ENCODE peak calls at places on chromosome 12, in ten cellular contexts. O is IMR-90; V is psoas muscle; L is sigmoid colon; N is adrenal gland; R is naive thymus-derived CD4-positive, alpha-beta T cell; M is tibial nerve; J is pancreas; Q is lower lobe of right lung; C is testis. D is an unnamed sample. For H3K4me1, the result is how much of the 10 kb centered on the place peaks cover.

GRCh38 chr12:5170894-5171293 is 127.2 kb downstream of the KCNA5 start:
- DNase-seq in O (peak), V (no peak), L (no peak), N (no peak), R (no peak), M (no peak), J (no peak), Q (no peak), C (no peak), D (no peak)

GRCh38 chr12:83573676-83574075 is 887.0 kb downstream of the TMTC2 start:
- DNase-seq in O (no peak), V (peak), L (no peak), N (peak), R (no peak), M (no peak), J (no peak), Q (no peak), C (no peak), D (no peak)

GRCh38 chr12:44405267-44405666 is 470.8 kb downstream of the NELL2 start:
- DNase-seq in O (no peak), V (no peak), L (no peak), N (no peak), R (no peak), M (no peak), J (no peak), Q (no peak), C (no peak), D (no peak)

GRCh38 chr12:116392061-116392460 is 114.6 kb upstream of the MED13L start:
- DNase-seq in O (peak), V (no peak), L (no peak), N (no peak), R (no peak), M (no peak), J (no peak), Q (no peak), C (no peak), D (no peak)

GRCh38 chr12:113094738-113095137 is 38.2 kb downstream of the DTX1 start:
- DNase-seq in O (no peak), V (no peak), L (no peak), N (no peak), R (no peak), M (no peak), J (peak), Q (no peak), C (no peak), D (no peak)

GRCh38 chr12:21649034-21649433 is 8.6 kb downstream of the LDHB start:
- DNase-seq in O (no peak), V (no peak), L (no peak), N (no peak), R (no peak), M (no peak), J (no peak), Q (no peak), C (no peak), D (no peak)

GRCh38 chr12:9883175-9883574 is 1.9 kb downstream of the KLRF2 start:
- DNase-seq in O (no peak), V (no peak), L (no peak), N (no peak), R (no peak), M (no peak), J (no peak), Q (no peak), C (no peak), D (no peak)

GRCh38 chr12:127944211-127944899 is 322.6 kb upstream of the TMEM132C start:
- DNase-seq in O (no peak), V (no peak), L (no peak), N (no peak), R (no peak), M (no peak), J (no peak), Q (no peak), C (no peak), D (no peak)

GRCh38 chr12:52043386-52044212 is 7.6 kb upstream of the NR4A1 start:
- DNase-seq in O (no peak), V (peak), L (peak), N (peak), R (no peak), M (no peak), J (peak), Q (no peak), C (peak), D (no peak)

GRCh38 chr12:65946821-65947220 is 122.5 kb downstream of the HMGA2 start:
- DNase-seq in O (peak), V (no peak), L (no peak), N (no peak), R (no peak), M (no peak), J (no peak), Q (no peak), C (no peak), D (no peak)

GRCh38 chr12:87300-87699 is 20.7 kb downstream of the IQSEC3 start:
- DNase-seq in O (no peak), V (no peak), L (no peak), N (no peak), R (no peak), M (no peak), J (no peak), Q (no peak), C (no peak), D (no peak)

GRCh38 chr12:41619705-41620104 is 431.6 kb downstream of the PDZRN4 start:
- DNase-seq in O (no peak), V (no peak), L (no peak), N (no peak), R (no peak), M (no peak), J (no peak), Q (no peak), C (no peak), D (no peak)

GRCh38 chr12:110543252-110543959 is 39.7 kb downstream of the PPTC7 start:
- DNase-seq in O (peak), V (peak), L (peak), N (peak), R (no peak), M (peak), J (peak), Q (peak), C (peak), D (no peak)

GRCh38 chr12:46892034-46892705 is 66.4 kb upstream of the SLC38A4 start:
- DNase-seq in O (no peak), V (no peak), L (no peak), N (no peak), R (no peak), M (no peak), J (no peak), Q (no peak), C (peak), D (no peak)

GRCh38 chr12:51421266-51421884 is 3.3 kb upstream of the SLC4A8 start:
- DNase-seq in O (peak), V (no peak), L (no peak), N (peak), R (peak), M (no peak), J (no peak), Q (no peak), C (peak), D (peak)

GRCh38 chr12:51994539-51994820 is 12.3 kb upstream of the TAMALIN start:
- DNase-seq in O (no peak), V (no peak), L (no peak), N (no peak), R (no peak), M (no peak), J (peak), Q (no peak), C (no peak), D (no peak)

GRCh38 chr12:116455540-116456306 is 103.5 kb upstream of the MAP1LC3B2 start:
- DNase-seq in O (peak), V (peak), L (peak), N (peak), R (no peak), M (peak), J (no peak), Q (no peak), C (peak), D (no peak)

GRCh38 chr12:53751336-53752191 is at the start of gene CISTR:
- DNase-seq in O (no peak), V (peak), L (no peak), N (no peak), R (no peak), M (no peak), J (peak), Q (peak), C (no peak), D (peak)

GRCh38 chr12:116317986-116318737 is 40.7 kb upstream of the MED13L start:
- DNase-seq in O (no peak), V (no peak), L (peak), N (no peak), R (no peak), M (no peak), J (no peak), Q (peak), C (no peak), D (no peak)

GRCh38 chr12:29428630-29429029 is 47.7 kb upstream of the ERGIC2 start:
- DNase-seq in O (peak), V (no peak), L (no peak), N (no peak), R (no peak), M (no peak), J (no peak), Q (no peak), C (no peak), D (no peak)

GRCh38 chr12:85835810-85836715 is at the start of gene RASSF9:
- DNase-seq in O (peak), V (peak), L (peak), N (no peak), R (no peak), M (peak), J (no peak), Q (peak), C (peak), D (no peak)

GRCh38 chr12:113366827-113367226 is 8.4 kb downstream of the PLBD2 start:
- DNase-seq in O (no peak), V (no peak), L (no peak), N (no peak), R (no peak), M (no peak), J (no peak), Q (no peak), C (no peak), D (no peak)

GRCh38 chr12:124741211-124741610 is 122.5 kb downstream of the SCARB1 start:
- DNase-seq in O (no peak), V (no peak), L (no peak), N (no peak), R (no peak), M (no peak), J (no peak), Q (no peak), C (no peak), D (no peak)
- H3K27ac ChIP-seq in O (no peak), V (peak), L (peak), N (no peak), R (no peak), M (no peak), J (peak), Q (no peak), C (no peak), D (no peak)

DNA sequence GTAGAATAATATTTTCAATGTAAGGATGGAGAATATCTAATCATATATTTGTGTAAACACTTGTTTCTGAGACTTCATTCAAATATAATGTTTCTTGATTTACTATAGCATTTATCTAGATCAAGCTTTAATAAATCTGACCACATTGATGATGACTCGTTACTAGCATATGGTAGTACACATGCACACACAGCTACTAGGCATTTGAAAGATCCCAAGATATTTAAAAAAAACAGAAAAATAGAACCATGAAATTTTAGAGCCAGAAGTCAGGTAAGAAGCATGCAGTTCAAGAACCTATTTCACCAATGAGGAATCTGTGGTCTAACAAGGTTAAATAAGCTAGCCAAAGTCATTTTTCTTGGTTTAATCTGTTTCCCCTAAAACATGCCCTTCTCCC is 32.0 kb downstream of the DCP1B start:
- DNase-seq in O (peak), V (no peak), L (no peak), N (no peak), R (no peak), M (no peak), J (no peak), Q (no peak), C (no peak), D (no peak)
- H3K4me3 ChIP-seq in O (no peak), V (no peak), L (peak), N (no peak), R (no peak), M (no peak), J (no peak), Q (no peak), C (no peak), D (no peak)

GRCh38 chr12:108693781-108694180 is 37.5 kb downstream of the CORO1C start:
- DNase-seq in O (no peak), V (no peak), L (no peak), N (no peak), R (no peak), M (no peak), J (no peak), Q (no peak), C (no peak), D (no peak)
- H3K4me1 ChIP-seq in O (under half), V (half or more), L (under half), N (under half), R (under half), M (half or more), J (under half), Q (half or more), C (under half), D (under half)

DNA sequence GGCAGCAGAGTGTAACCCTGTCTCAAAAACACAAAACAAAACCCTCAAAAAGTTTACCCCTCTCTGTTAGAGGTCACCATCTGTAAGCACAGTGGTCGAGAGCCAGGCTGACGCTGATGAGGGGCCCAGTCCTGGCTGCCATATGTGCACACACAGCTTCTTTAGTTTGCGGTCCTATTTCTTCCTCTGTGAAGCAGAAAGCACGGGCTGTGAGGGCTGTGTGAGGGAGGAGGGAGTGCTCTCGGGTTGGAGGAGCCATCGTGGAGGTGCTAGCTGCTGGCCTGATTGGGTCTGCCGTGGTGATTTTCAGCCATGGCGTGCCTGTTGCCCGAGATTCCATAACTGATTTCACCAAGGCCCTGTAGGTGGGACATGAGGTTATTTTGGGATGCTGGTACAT is 3.5 kb downstream of the ULK1 start:
- DNase-seq in O (no peak), V (no peak), L (no peak), N (no peak), R (no peak), M (no peak), J (peak), Q (no peak), C (no peak), D (no peak)
- H3K27ac ChIP-seq in O (no peak), V (peak), L (peak), N (no peak), R (no peak), M (no peak), J (peak), Q (no peak), C (no peak), D (no peak)

GRCh38 chr12:6902448-6902847 is 2.2 kb upstream of the LRRC23 start:
- DNase-seq in O (no peak), V (no peak), L (peak), N (no peak), R (no peak), M (no peak), J (no peak), Q (no peak), C (no peak), D (no peak)

GRCh38 chr12:6903712-6904111 is 910 bp upstream of the LRRC23 start:
- DNase-seq in O (no peak), V (no peak), L (no peak), N (no peak), R (no peak), M (no peak), J (no peak), Q (no peak), C (no peak), D (no peak)

GRCh38 chr12:6909421-6910145 is 4.8 kb upstream of the ENO2 start:
- DNase-seq in O (no peak), V (no peak), L (peak), N (no peak), R (no peak), M (no peak), J (no peak), Q (peak), C (no peak), D (no peak)

GRCh38 chr12:6904280-6905276 is at the start of gene LRRC23:
- DNase-seq in O (peak), V (peak), L (peak), N (peak), R (peak), M (peak), J (peak), Q (peak), C (peak), D (peak)

DNA sequence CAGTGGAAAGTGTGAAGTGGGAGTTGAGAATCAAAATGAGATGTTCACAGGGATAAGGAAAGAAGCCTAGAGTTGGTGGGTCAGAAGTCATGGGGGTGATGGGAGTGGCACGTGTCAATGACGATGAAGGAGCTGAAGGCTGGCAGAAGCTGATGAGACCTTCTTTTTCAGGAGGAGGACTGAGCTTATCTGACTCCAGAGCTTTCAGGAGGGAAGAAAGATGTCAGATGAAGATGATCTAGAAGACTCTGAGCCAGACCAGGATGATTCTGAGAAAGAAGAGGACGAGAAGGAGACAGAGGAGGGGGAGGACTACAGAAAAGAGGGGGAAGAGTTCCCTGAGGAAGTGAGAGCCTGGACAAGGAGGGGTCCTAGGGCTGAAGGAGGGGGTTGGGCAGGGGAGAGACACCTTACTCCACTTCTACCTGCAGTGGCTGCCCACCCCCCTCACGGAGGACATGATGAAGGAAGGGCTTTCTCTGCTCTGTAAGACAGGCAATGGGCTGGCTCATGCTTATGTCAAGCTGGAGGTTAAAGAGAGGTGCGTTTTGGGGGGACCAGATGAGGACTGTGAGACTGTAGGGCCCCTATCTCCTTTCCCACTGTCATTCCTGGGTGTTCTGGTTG is 905 bp downstream of the LRRC23 start:
- DNase-seq in O (no peak), V (no peak), L (peak), N (no peak), R (no peak), M (no peak), J (no peak), Q (peak), C (no peak), D (no peak)
- H3K4me3 ChIP-seq in O (peak), V (peak), L (peak), N (peak), R (peak), M (peak), J (no peak), Q (peak), C (peak), D (peak)

GRCh38 chr12:3607821-3608220 is 116.8 kb downstream of the PRMT8 start:
- DNase-seq in O (no peak), V (no peak), L (no peak), N (no peak), R (no peak), M (no peak), J (no peak), Q (no peak), C (peak), D (no peak)
- H3K4me1 ChIP-seq in O (under half), V (under half), L (under half), N (under half), R (under half), M (under half), J (under half), Q (under half), C (under half), D (under half)

GRCh38 chr12:105935106-105935505 is 203.6 kb downstream of the NUAK1 start:
- DNase-seq in O (peak), V (no peak), L (no peak), N (no peak), R (no peak), M (no peak), J (no peak), Q (no peak), C (no peak), D (no peak)

GRCh38 chr12:105930612-105931011 is 208.1 kb downstream of the NUAK1 start:
- DNase-seq in O (no peak), V (no peak), L (no peak), N (no peak), R (no peak), M (no peak), J (no peak), Q (no peak), C (no peak), D (no peak)

GRCh38 chr12:105931104-105931503 is 207.7 kb downstream of the NUAK1 start:
- DNase-seq in O (no peak), V (no peak), L (no peak), N (no peak), R (no peak), M (no peak), J (no peak), Q (no peak), C (no peak), D (no peak)

GRCh38 chr12:105933671-105934665 is 204.8 kb downstream of the NUAK1 start:
- DNase-seq in O (peak), V (peak), L (peak), N (peak), R (no peak), M (no peak), J (no peak), Q (no peak), C (no peak), D (no peak)

DNA sequence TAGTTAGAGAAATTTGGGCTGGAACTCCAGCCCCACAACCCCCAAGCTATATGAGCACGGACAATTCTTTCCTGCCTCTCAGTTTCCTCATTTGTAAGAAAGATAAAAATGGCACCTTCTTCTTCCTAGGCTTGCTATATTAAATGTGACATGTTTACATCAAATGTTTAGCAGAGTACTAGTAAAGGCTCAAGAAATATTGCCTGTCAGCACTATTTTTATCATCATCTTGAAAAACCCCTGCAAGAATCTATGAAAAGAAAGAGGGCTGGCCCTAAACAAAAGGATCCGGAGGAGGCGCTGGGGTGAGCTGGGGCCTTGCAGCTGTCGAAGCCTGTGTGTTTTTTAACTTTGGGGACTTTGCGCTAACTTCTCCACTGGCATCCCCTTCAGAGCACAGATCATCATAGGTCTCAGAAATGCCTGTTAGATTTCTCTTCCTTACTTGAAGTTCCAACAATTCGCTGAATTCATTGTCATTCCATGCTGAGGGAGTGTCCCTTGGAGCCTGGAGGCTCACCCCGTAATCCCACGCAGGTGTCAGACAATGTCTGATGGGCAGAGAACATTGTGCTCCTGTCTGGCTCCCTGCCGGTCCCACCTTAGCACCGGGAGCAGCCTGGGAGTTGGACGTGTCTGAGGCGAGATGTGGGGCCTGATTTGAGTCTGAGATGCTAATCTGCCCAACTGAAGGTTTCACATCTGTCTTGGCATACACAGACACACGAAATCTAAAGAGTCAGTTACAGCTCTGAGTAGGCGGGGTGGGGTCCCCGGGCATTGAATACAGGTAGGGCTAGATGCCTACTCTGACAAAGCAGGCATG is 206.8 kb downstream of the NUAK1 start:
- DNase-seq in O (no peak), V (no peak), L (no peak), N (no peak), R (no peak), M (no peak), J (no peak), Q (no peak), C (no peak), D (no peak)
- H3K27ac ChIP-seq in O (no peak), V (no peak), L (no peak), N (no peak), R (no peak), M (no peak), J (no peak), Q (no peak), C (no peak), D (no peak)

GRCh38 chr12:48978291-48978740 is at the start of gene WNT1:
- DNase-seq in O (no peak), V (no peak), L (no peak), N (no peak), R (no peak), M (no peak), J (peak), Q (no peak), C (no peak), D (no peak)
- H3K4me3 ChIP-seq in O (no peak), V (peak), L (peak), N (no peak), R (peak), M (peak), J (no peak), Q (peak), C (peak), D (peak)

GRCh38 chr12:121982950-121983349 is 38.7 kb upstream of the BCL7A start:
- DNase-seq in O (no peak), V (no peak), L (no peak), N (no peak), R (no peak), M (no peak), J (no peak), Q (no peak), C (no peak), D (no peak)
- H3K4me1 ChIP-seq in O (under half), V (under half), L (under half), N (under half), R (under half), M (under half), J (under half), Q (under half), C (under half), D (under half)

D was measured in CD4-positive, alpha-beta memory T cell.